ENCODE peak calls at places on chromosomes 4 and X, in ten cellular contexts. One of them, this sample, is unnamed.

GRCh38 chr4:4875611-4876010 is 16.1 kb downstream of the MSX1 start:
- DNase-seq in GM06990: no peak
- DNase-seq in HTR-8/SVneo: no peak
- DNase-seq in SJSA1: no peak
- DNase-seq in NCI-H524: no peak
- DNase-seq in kidney: no peak
- DNase-seq in adrenal gland: no peak
- DNase-seq in anterior cingulate cortex: no peak
- DNase-seq in lung microvascular endothelial cell: no peak
- DNase-seq in fibroblast of the aortic adventitia: no peak
- DNase-seq in this sample: no peak

GRCh38 chr4:152503606-152504290 is 32.1 kb downstream of the FBXW7 start:
- DNase-seq in GM06990: no peak
- DNase-seq in HTR-8/SVneo: no peak
- DNase-seq in SJSA1: no peak
- DNase-seq in NCI-H524: no peak
- DNase-seq in kidney: no peak
- DNase-seq in adrenal gland: no peak
- DNase-seq in anterior cingulate cortex: no peak
- DNase-seq in lung microvascular endothelial cell: no peak
- DNase-seq in fibroblast of the aortic adventitia: no peak
- DNase-seq in this sample: no peak

GRCh38 chr4:32519060-32519459 is 1798.9 kb downstream of the PCDH7 start:
- DNase-seq in GM06990: no peak
- DNase-seq in HTR-8/SVneo: no peak
- DNase-seq in SJSA1: no peak
- DNase-seq in NCI-H524: no peak
- DNase-seq in kidney: no peak
- DNase-seq in adrenal gland: no peak
- DNase-seq in anterior cingulate cortex: no peak
- DNase-seq in lung microvascular endothelial cell: no peak
- DNase-seq in fibroblast of the aortic adventitia: peak
- DNase-seq in this sample: no peak

GRCh38 chr4:8281519-8282133 is 12.1 kb downstream of the HTRA3 start:
- DNase-seq in GM06990: no peak
- DNase-seq in HTR-8/SVneo: no peak
- DNase-seq in SJSA1: no peak
- DNase-seq in NCI-H524: no peak
- DNase-seq in kidney: peak
- DNase-seq in adrenal gland: peak
- DNase-seq in anterior cingulate cortex: no peak
- DNase-seq in lung microvascular endothelial cell: no peak
- DNase-seq in fibroblast of the aortic adventitia: peak
- DNase-seq in this sample: peak

GRCh38 chr4:2412885-2413716 is 5.3 kb downstream of the ZFYVE28 start:
- DNase-seq in GM06990: peak
- DNase-seq in HTR-8/SVneo: peak
- DNase-seq in SJSA1: peak
- DNase-seq in NCI-H524: peak
- DNase-seq in kidney: peak
- DNase-seq in adrenal gland: peak
- DNase-seq in anterior cingulate cortex: peak
- DNase-seq in lung microvascular endothelial cell: peak
- DNase-seq in fibroblast of the aortic adventitia: peak
- DNase-seq in this sample: peak

GRCh38 chrX:119004920-119005524 is 30.6 kb downstream of the LONRF3 start:
- DNase-seq in GM06990: peak
- DNase-seq in HTR-8/SVneo: peak
- DNase-seq in SJSA1: peak
- DNase-seq in NCI-H524: peak
- DNase-seq in kidney: peak
- DNase-seq in adrenal gland: peak
- DNase-seq in anterior cingulate cortex: peak
- DNase-seq in lung microvascular endothelial cell: peak
- DNase-seq in fibroblast of the aortic adventitia: peak
- DNase-seq in this sample: no peak

GRCh38 chr4:159950707-159951106 is 847.8 kb downstream of the RAPGEF2 start:
- DNase-seq in GM06990: no peak
- DNase-seq in HTR-8/SVneo: no peak
- DNase-seq in SJSA1: no peak
- DNase-seq in NCI-H524: no peak
- DNase-seq in kidney: no peak
- DNase-seq in adrenal gland: no peak
- DNase-seq in anterior cingulate cortex: no peak
- DNase-seq in lung microvascular endothelial cell: no peak
- DNase-seq in fibroblast of the aortic adventitia: no peak
- DNase-seq in this sample: no peak

GRCh38 chrX:133364201-133364600 is 51.1 kb downstream of the GPC4 start:
- DNase-seq in GM06990: no peak
- DNase-seq in HTR-8/SVneo: no peak
- DNase-seq in SJSA1: no peak
- DNase-seq in NCI-H524: no peak
- DNase-seq in kidney: no peak
- DNase-seq in adrenal gland: no peak
- DNase-seq in anterior cingulate cortex: no peak
- DNase-seq in lung microvascular endothelial cell: no peak
- DNase-seq in fibroblast of the aortic adventitia: peak
- DNase-seq in this sample: no peak

GRCh38 chr4:121778991-121779628 is 14.1 kb upstream of the SMIM43 start:
- DNase-seq in GM06990: no peak
- DNase-seq in HTR-8/SVneo: no peak
- DNase-seq in SJSA1: peak
- DNase-seq in NCI-H524: peak
- DNase-seq in kidney: no peak
- DNase-seq in adrenal gland: no peak
- DNase-seq in anterior cingulate cortex: no peak
- DNase-seq in lung microvascular endothelial cell: no peak
- DNase-seq in fibroblast of the aortic adventitia: peak
- DNase-seq in this sample: no peak

GRCh38 chr4:151276787-151277557 is at the start of gene PRSS48:
- DNase-seq in GM06990: peak
- DNase-seq in HTR-8/SVneo: peak
- DNase-seq in SJSA1: peak
- DNase-seq in NCI-H524: peak
- DNase-seq in kidney: peak
- DNase-seq in adrenal gland: peak
- DNase-seq in anterior cingulate cortex: peak
- DNase-seq in lung microvascular endothelial cell: peak
- DNase-seq in fibroblast of the aortic adventitia: peak
- DNase-seq in this sample: no peak